ENCODE peak calls at places on chromosomes 1 and 21, in seven cellular contexts. One of them, this sample, is unnamed.

GRCh38 chr1:67135354-67135753 is 584 bp upstream of the C1orf141 start:
- DNase-seq in body of pancreas: no peak
- DNase-seq in AG04449: peak
- DNase-seq in SK-N-SH: no peak
- DNase-seq in astrocyte of the spinal cord: peak
- DNase-seq in BJ: peak
- DNase-seq in fibroblast of lung: peak
- DNase-seq in this sample: no peak

GRCh38 chr1:157652859-157653493 is 47.6 kb downstream of the FCRL3 start:
- DNase-seq in body of pancreas: no peak
- DNase-seq in AG04449: no peak
- DNase-seq in SK-N-SH: no peak
- DNase-seq in astrocyte of the spinal cord: no peak
- DNase-seq in BJ: no peak
- DNase-seq in fibroblast of lung: no peak
- DNase-seq in this sample: peak

GRCh38 chr1:8746554-8746953 is 70.9 kb downstream of the RERE start:
- DNase-seq in body of pancreas: no peak
- DNase-seq in AG04449: no peak
- DNase-seq in SK-N-SH: no peak
- DNase-seq in astrocyte of the spinal cord: no peak
- DNase-seq in BJ: no peak
- DNase-seq in fibroblast of lung: peak
- DNase-seq in this sample: no peak

GRCh38 chr21:27759091-27759659 is 792.3 kb upstream of the ADAMTS5 start:
- DNase-seq in body of pancreas: peak
- DNase-seq in AG04449: no peak
- DNase-seq in SK-N-SH: no peak
- DNase-seq in astrocyte of the spinal cord: no peak
- DNase-seq in BJ: no peak
- DNase-seq in fibroblast of lung: no peak
- DNase-seq in this sample: no peak

GRCh38 chr1:26046313-26047031 is 554 bp upstream of the SLC30A2 start:
- DNase-seq in body of pancreas: peak
- DNase-seq in AG04449: no peak
- DNase-seq in SK-N-SH: peak
- DNase-seq in astrocyte of the spinal cord: no peak
- DNase-seq in BJ: no peak
- DNase-seq in fibroblast of lung: no peak
- DNase-seq in this sample: no peak

GRCh38 chr21:21373969-21374368 is 375.8 kb downstream of the NCAM2 start:
- DNase-seq in body of pancreas: no peak
- DNase-seq in AG04449: no peak
- DNase-seq in SK-N-SH: no peak
- DNase-seq in astrocyte of the spinal cord: peak
- DNase-seq in BJ: no peak
- DNase-seq in fibroblast of lung: no peak
- DNase-seq in this sample: no peak

GRCh38 chr1:207282496-207283380 is 38.7 kb upstream of the CD55 start:
- DNase-seq in body of pancreas: no peak
- DNase-seq in AG04449: no peak
- DNase-seq in SK-N-SH: no peak
- DNase-seq in astrocyte of the spinal cord: peak
- DNase-seq in BJ: no peak
- DNase-seq in fibroblast of lung: peak
- DNase-seq in this sample: no peak

GRCh38 chr1:234918216-234918841 is 210.3 kb downstream of the TOMM20 start:
- DNase-seq in body of pancreas: peak
- DNase-seq in AG04449: no peak
- DNase-seq in SK-N-SH: no peak
- DNase-seq in astrocyte of the spinal cord: peak
- DNase-seq in BJ: no peak
- DNase-seq in fibroblast of lung: peak
- DNase-seq in this sample: no peak

GRCh38 chr1:245614986-245615385 is 460.2 kb downstream of the KIF26B start:
- DNase-seq in body of pancreas: no peak
- DNase-seq in AG04449: no peak
- DNase-seq in SK-N-SH: no peak
- DNase-seq in astrocyte of the spinal cord: no peak
- DNase-seq in BJ: no peak
- DNase-seq in fibroblast of lung: no peak
- DNase-seq in this sample: no peak

GRCh38 chr1:218371927-218372672 is 27.0 kb downstream of the TGFB2 start:
- DNase-seq in body of pancreas: peak
- DNase-seq in AG04449: no peak
- DNase-seq in SK-N-SH: no peak
- DNase-seq in astrocyte of the spinal cord: peak
- DNase-seq in BJ: peak
- DNase-seq in fibroblast of lung: peak
- DNase-seq in this sample: no peak

GRCh38 chr1:209839875-209840491 is 12.2 kb downstream of the UTP25 start:
- DNase-seq in body of pancreas: no peak
- DNase-seq in AG04449: peak
- DNase-seq in SK-N-SH: no peak
- DNase-seq in astrocyte of the spinal cord: peak
- DNase-seq in BJ: peak
- DNase-seq in fibroblast of lung: peak
- DNase-seq in this sample: no peak

GRCh38 chr1:161162052-161162451 is 2.8 kb downstream of the USP21 start:
- DNase-seq in body of pancreas: no peak
- DNase-seq in AG04449: no peak
- DNase-seq in SK-N-SH: no peak
- DNase-seq in astrocyte of the spinal cord: no peak
- DNase-seq in BJ: no peak
- DNase-seq in fibroblast of lung: no peak
- DNase-seq in this sample: no peak

GRCh38 chr1:105556266-105556665 is 1500.2 kb upstream of the PRMT6 start:
- DNase-seq in body of pancreas: no peak
- DNase-seq in AG04449: no peak
- DNase-seq in SK-N-SH: no peak
- DNase-seq in astrocyte of the spinal cord: no peak
- DNase-seq in BJ: no peak
- DNase-seq in fibroblast of lung: no peak
- DNase-seq in this sample: no peak

GRCh38 chr1:30887485-30888315 is 20.9 kb downstream of the SDC3 start:
- DNase-seq in body of pancreas: no peak
- DNase-seq in AG04449: no peak
- DNase-seq in SK-N-SH: no peak
- DNase-seq in astrocyte of the spinal cord: peak
- DNase-seq in BJ: peak
- DNase-seq in fibroblast of lung: peak
- DNase-seq in this sample: no peak

GRCh38 chr1:192808588-192809285 is at the start of gene RGS2:
- DNase-seq in body of pancreas: peak
- DNase-seq in AG04449: peak
- DNase-seq in SK-N-SH: peak
- DNase-seq in astrocyte of the spinal cord: peak
- DNase-seq in BJ: peak
- DNase-seq in fibroblast of lung: peak
- DNase-seq in this sample: peak

GRCh38 chr1:36161656-36162531 is 5.9 kb downstream of the MAP7D1 start:
- DNase-seq in body of pancreas: peak
- DNase-seq in AG04449: no peak
- DNase-seq in SK-N-SH: no peak
- DNase-seq in astrocyte of the spinal cord: no peak
- DNase-seq in BJ: no peak
- DNase-seq in fibroblast of lung: peak
- DNase-seq in this sample: peak

GRCh38 chr1:192831706-192832355 is 23.0 kb downstream of the RGS2 start:
- DNase-seq in body of pancreas: no peak
- DNase-seq in AG04449: no peak
- DNase-seq in SK-N-SH: no peak
- DNase-seq in astrocyte of the spinal cord: peak
- DNase-seq in BJ: no peak
- DNase-seq in fibroblast of lung: peak
- DNase-seq in this sample: no peak

GRCh38 chr1:210706246-210706645 is 377.5 kb downstream of the HHAT start:
- DNase-seq in body of pancreas: no peak
- DNase-seq in AG04449: no peak
- DNase-seq in SK-N-SH: no peak
- DNase-seq in astrocyte of the spinal cord: no peak
- DNase-seq in BJ: no peak
- DNase-seq in fibroblast of lung: no peak
- DNase-seq in this sample: no peak

GRCh38 chr1:119327436-119328155 is 41.0 kb upstream of the HAO2 start:
- DNase-seq in body of pancreas: no peak
- DNase-seq in AG04449: no peak
- DNase-seq in SK-N-SH: peak
- DNase-seq in astrocyte of the spinal cord: peak
- DNase-seq in BJ: peak
- DNase-seq in fibroblast of lung: peak
- DNase-seq in this sample: peak

GRCh38 chr1:17909634-17910033 is 154.5 kb downstream of the ACTL8 start:
- DNase-seq in body of pancreas: peak
- DNase-seq in AG04449: no peak
- DNase-seq in SK-N-SH: no peak
- DNase-seq in astrocyte of the spinal cord: peak
- DNase-seq in BJ: no peak
- DNase-seq in fibroblast of lung: peak
- DNase-seq in this sample: no peak

GRCh38 chr1:17866451-17867029 is 111.4 kb downstream of the ACTL8 start:
- DNase-seq in body of pancreas: peak
- DNase-seq in AG04449: peak
- DNase-seq in SK-N-SH: no peak
- DNase-seq in astrocyte of the spinal cord: peak
- DNase-seq in BJ: peak
- DNase-seq in fibroblast of lung: peak
- DNase-seq in this sample: no peak

DNA sequence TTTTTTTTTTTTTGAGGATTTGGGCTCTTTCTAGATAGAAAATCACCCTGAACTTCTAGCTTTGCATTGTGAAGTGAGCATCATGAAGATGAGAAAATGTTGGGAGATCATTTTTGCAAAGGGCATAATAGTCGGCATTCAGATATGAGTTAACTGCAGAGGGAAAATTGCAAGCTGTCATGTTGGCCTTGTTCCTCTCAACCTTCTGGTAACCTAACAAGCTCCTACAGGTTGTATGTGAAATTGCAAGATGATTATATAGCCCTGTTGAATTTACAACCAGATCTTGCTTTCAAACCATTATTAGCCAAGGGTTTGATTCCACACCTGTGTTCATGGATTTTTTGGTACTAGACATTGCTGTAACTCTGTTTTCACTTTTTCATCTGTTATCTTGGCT is 2.2 kb downstream of the ELOA start:
- DNase-seq in body of pancreas: peak
- DNase-seq in AG04449: no peak
- DNase-seq in SK-N-SH: peak
- DNase-seq in astrocyte of the spinal cord: peak
- DNase-seq in BJ: no peak
- DNase-seq in fibroblast of lung: peak
- DNase-seq in this sample: no peak
- TF ChIP-seq CTCF in body of pancreas: peak
- TF ChIP-seq CTCF in AG04449: peak
- TF ChIP-seq CTCF in SK-N-SH: peak
- TF ChIP-seq CTCF in astrocyte of the spinal cord: peak
- TF ChIP-seq CTCF in BJ: peak
- TF ChIP-seq CTCF in fibroblast of lung: peak
- TF ChIP-seq CTCF in this sample: peak

GRCh38 chr1:84782311-84782771 is 92.1 kb upstream of the SSX2IP start:
- DNase-seq in body of pancreas: peak
- DNase-seq in AG04449: no peak
- DNase-seq in SK-N-SH: peak
- DNase-seq in astrocyte of the spinal cord: peak
- DNase-seq in BJ: no peak
- DNase-seq in fibroblast of lung: peak
- DNase-seq in this sample: peak
- H3K4me3 ChIP-seq in body of pancreas: no peak
- H3K4me3 ChIP-seq in AG04449: no peak
- H3K4me3 ChIP-seq in SK-N-SH: no peak
- H3K4me3 ChIP-seq in astrocyte of the spinal cord: no peak
- H3K4me3 ChIP-seq in BJ: no peak
- H3K4me3 ChIP-seq in fibroblast of lung: no peak
- H3K4me3 ChIP-seq in this sample: no peak

GRCh38 chr21:39456665-39457064 is 4.9 kb downstream of the SH3BGR start:
- DNase-seq in body of pancreas: no peak
- DNase-seq in AG04449: no peak
- DNase-seq in SK-N-SH: no peak
- DNase-seq in astrocyte of the spinal cord: no peak
- DNase-seq in BJ: no peak
- DNase-seq in fibroblast of lung: no peak
- DNase-seq in this sample: no peak
- TF ChIP-seq CTCF in body of pancreas: no peak
- TF ChIP-seq CTCF in AG04449: no peak
- TF ChIP-seq CTCF in SK-N-SH: no peak
- TF ChIP-seq CTCF in astrocyte of the spinal cord: no peak
- TF ChIP-seq CTCF in BJ: peak
- TF ChIP-seq CTCF in fibroblast of lung: no peak
- TF ChIP-seq CTCF in this sample: no peak

DNA sequence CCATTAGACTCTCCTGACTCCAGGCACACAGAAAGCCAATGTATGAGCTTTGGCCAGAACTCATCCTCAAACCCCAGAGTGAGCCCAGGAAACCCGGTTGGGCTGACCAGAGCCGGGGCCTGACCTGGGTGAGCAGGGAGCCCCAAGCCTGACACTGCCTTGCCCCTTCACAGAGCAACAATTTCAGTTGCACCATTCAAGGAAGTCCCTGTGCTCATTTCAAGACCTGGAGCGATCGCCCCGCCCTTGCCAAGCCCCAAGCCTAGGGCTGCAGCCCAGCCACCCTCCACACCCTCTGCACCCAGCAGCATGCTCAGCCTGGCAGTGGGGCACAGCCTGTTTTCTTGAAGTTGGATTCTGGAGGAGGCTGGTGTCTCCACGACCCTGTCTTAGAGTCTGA is 2.3 kb downstream of the NBL1 start:
- DNase-seq in body of pancreas: no peak
- DNase-seq in AG04449: no peak
- DNase-seq in SK-N-SH: no peak
- DNase-seq in astrocyte of the spinal cord: no peak
- DNase-seq in BJ: no peak
- DNase-seq in fibroblast of lung: no peak
- DNase-seq in this sample: no peak
- H3K4me3 ChIP-seq in body of pancreas: no peak
- H3K4me3 ChIP-seq in AG04449: no peak
- H3K4me3 ChIP-seq in SK-N-SH: no peak
- H3K4me3 ChIP-seq in astrocyte of the spinal cord: peak
- H3K4me3 ChIP-seq in BJ: peak
- H3K4me3 ChIP-seq in fibroblast of lung: peak
- H3K4me3 ChIP-seq in this sample: no peak

GRCh38 chr21:45747802-45748445 is 104.4 kb downstream of the PCBP3 start:
- DNase-seq in body of pancreas: no peak
- DNase-seq in AG04449: no peak
- DNase-seq in SK-N-SH: peak
- DNase-seq in astrocyte of the spinal cord: peak
- DNase-seq in BJ: no peak
- DNase-seq in fibroblast of lung: peak
- DNase-seq in this sample: no peak
- TF ChIP-seq CTCF in body of pancreas: no peak
- TF ChIP-seq CTCF in AG04449: no peak
- TF ChIP-seq CTCF in SK-N-SH: no peak
- TF ChIP-seq CTCF in astrocyte of the spinal cord: no peak
- TF ChIP-seq CTCF in BJ: no peak
- TF ChIP-seq CTCF in fibroblast of lung: no peak
- TF ChIP-seq CTCF in this sample: no peak

GRCh38 chr1:59061876-59062275 is 235.0 kb upstream of the FGGY start:
- DNase-seq in body of pancreas: peak
- DNase-seq in AG04449: peak
- DNase-seq in SK-N-SH: no peak
- DNase-seq in astrocyte of the spinal cord: peak
- DNase-seq in BJ: peak
- DNase-seq in fibroblast of lung: peak
- DNase-seq in this sample: no peak
- H3K4me3 ChIP-seq in body of pancreas: no peak
- H3K4me3 ChIP-seq in AG04449: peak
- H3K4me3 ChIP-seq in SK-N-SH: no peak
- H3K4me3 ChIP-seq in astrocyte of the spinal cord: peak
- H3K4me3 ChIP-seq in BJ: peak
- H3K4me3 ChIP-seq in fibroblast of lung: peak
- H3K4me3 ChIP-seq in this sample: no peak

GRCh38 chr21:35510294-35510693 is 461.2 kb upstream of the RUNX1 start:
- DNase-seq in body of pancreas: no peak
- DNase-seq in AG04449: no peak
- DNase-seq in SK-N-SH: no peak
- DNase-seq in astrocyte of the spinal cord: no peak
- DNase-seq in BJ: no peak
- DNase-seq in fibroblast of lung: no peak
- DNase-seq in this sample: no peak
- TF ChIP-seq CTCF in body of pancreas: no peak
- TF ChIP-seq CTCF in AG04449: no peak
- TF ChIP-seq CTCF in SK-N-SH: no peak
- TF ChIP-seq CTCF in astrocyte of the spinal cord: no peak
- TF ChIP-seq CTCF in BJ: no peak
- TF ChIP-seq CTCF in fibroblast of lung: no peak
- TF ChIP-seq CTCF in this sample: no peak

This sample was measured in GM06990.